ENCODE peak calls at places on chromosome 20, in seven cellular contexts. U, B, Z, D, P, W and N are unnamed samples.
A peak's percentile ranks its signal among the peaks of the same experiment; 100 is the strongest.

GRCh38 chr20:58017237-58017969 is 211.1 kb downstream of the ANKRD60 start:
- DNase-seq in D (peak; percentile 69), P (peak; percentile 75), B (no peak), Z (peak; percentile 1), W (no peak), U (peak; percentile 94), N (no peak)

GRCh38 chr20:5559937-5560336 is 190.3 kb upstream of the SHLD1 start:
- DNase-seq in B (no peak), W (no peak), U (no peak), P (no peak), Z (no peak), D (no peak), N (no peak)

GRCh38 chr20:53949319-53949839 is 121.0 kb downstream of the BCAS1 start:
- DNase-seq in U (peak; percentile 16), W (no peak), Z (peak; percentile 94), P (peak; percentile 80), D (no peak), B (no peak), N (no peak)

GRCh38 chr20:1423625-1424106 is 30.8 kb upstream of the FKBP1A start:
- DNase-seq in B (peak; percentile 84), D (peak; percentile 46), U (peak; percentile 78), Z (peak; percentile 69), W (no peak), P (no peak), N (peak; percentile 32)

GRCh38 chr20:22333885-22334545 is 250.4 kb downstream of the FOXA2 start:
- DNase-seq in U (peak; percentile 81), D (peak; percentile 61), W (no peak), Z (peak; percentile 47), B (peak; percentile 63), P (peak; percentile 58), N (peak; percentile 69)

GRCh38 chr20:58688838-58689237 is 3.8 kb upstream of the NPEPL1 start:
- DNase-seq in W (no peak), P (no peak), U (no peak), Z (peak; percentile 14), D (no peak), B (no peak), N (no peak)

GRCh38 chr20:22630698-22631097 is 46.3 kb upstream of the FOXA2 start:
- DNase-seq in P (no peak), Z (no peak), W (no peak), D (no peak), U (no peak), B (no peak), N (no peak)

GRCh38 chr20:14444106-14444505 is 106.7 kb upstream of the FLRT3 start:
- DNase-seq in W (no peak), Z (no peak), P (no peak), D (no peak), B (no peak), U (no peak), N (no peak)

GRCh38 chr20:57656821-57657536 is 36.8 kb upstream of the ZBP1 start:
- DNase-seq in W (no peak), P (no peak), U (no peak), Z (no peak), D (peak; percentile 9), B (no peak), N (no peak)

GRCh38 chr20:33372993-33373441 is 28.3 kb downstream of the CDK5RAP1 start:
- DNase-seq in W (no peak), Z (peak; percentile 72), D (no peak), U (no peak), B (no peak), P (no peak), N (no peak)

GRCh38 chr20:47353697-47354387 is 2.7 kb downstream of the ZMYND8 start:
- DNase-seq in U (no peak), D (no peak), B (peak; percentile 66), P (no peak), Z (no peak), W (no peak), N (peak; percentile 92)

GRCh38 chr20:3871549-3872265 is 17.5 kb upstream of the PANK2 start:
- DNase-seq in P (no peak), Z (no peak), D (no peak), U (peak; percentile 47), B (no peak), W (no peak), N (peak; percentile 73)

GRCh38 chr20:3876676-3877075 is 12.5 kb upstream of the PANK2 start:
- DNase-seq in P (no peak), Z (peak; percentile 27), U (no peak), B (no peak), W (no peak), D (no peak), N (no peak)

GRCh38 chr20:3874194-3874824 is 14.9 kb upstream of the PANK2 start:
- DNase-seq in U (no peak), D (no peak), P (no peak), W (no peak), Z (no peak), B (no peak), N (no peak)

GRCh38 chr20:3873507-3873906 is 15.7 kb upstream of the PANK2 start:
- DNase-seq in U (no peak), D (no peak), P (no peak), W (no peak), B (no peak), Z (no peak), N (no peak)

DNA sequence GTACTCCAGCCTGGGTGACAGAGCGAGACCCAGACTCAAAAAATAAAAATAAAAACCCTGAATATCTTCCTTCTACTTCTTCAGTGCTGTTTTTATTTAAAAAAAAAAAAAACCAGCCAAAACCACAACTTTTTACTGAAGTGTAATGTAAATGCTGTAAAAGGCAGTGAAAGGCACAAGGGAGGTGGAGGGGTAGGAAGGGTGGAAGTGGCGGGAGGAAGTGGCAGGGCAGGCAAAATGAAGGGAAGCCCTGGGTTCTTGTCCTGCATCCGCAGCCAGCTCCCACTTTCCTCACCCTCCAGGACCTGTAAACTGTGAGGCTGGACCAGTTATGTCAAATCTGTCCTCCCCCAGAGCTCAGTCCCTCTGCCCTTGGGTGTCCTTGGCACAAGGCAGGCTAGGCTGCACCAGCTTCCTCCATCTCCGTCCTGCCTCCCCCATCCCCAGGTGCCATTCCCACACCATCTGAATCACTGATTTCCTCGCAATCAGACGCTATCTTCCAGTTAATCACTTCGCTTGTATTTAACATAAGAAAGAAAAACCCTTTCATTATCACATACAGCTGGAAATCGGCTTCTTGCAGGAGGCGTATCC is 13.7 kb upstream of the PANK2 start:
- DNase-seq in U (no peak), D (no peak), P (no peak), W (no peak), Z (no peak), B (no peak), N (no peak)
- TF ChIP-seq POLR2A in U (no peak), D (no peak), P (no peak), W (no peak), Z (no peak), B (no peak), N (peak; percentile 21)

DNA sequence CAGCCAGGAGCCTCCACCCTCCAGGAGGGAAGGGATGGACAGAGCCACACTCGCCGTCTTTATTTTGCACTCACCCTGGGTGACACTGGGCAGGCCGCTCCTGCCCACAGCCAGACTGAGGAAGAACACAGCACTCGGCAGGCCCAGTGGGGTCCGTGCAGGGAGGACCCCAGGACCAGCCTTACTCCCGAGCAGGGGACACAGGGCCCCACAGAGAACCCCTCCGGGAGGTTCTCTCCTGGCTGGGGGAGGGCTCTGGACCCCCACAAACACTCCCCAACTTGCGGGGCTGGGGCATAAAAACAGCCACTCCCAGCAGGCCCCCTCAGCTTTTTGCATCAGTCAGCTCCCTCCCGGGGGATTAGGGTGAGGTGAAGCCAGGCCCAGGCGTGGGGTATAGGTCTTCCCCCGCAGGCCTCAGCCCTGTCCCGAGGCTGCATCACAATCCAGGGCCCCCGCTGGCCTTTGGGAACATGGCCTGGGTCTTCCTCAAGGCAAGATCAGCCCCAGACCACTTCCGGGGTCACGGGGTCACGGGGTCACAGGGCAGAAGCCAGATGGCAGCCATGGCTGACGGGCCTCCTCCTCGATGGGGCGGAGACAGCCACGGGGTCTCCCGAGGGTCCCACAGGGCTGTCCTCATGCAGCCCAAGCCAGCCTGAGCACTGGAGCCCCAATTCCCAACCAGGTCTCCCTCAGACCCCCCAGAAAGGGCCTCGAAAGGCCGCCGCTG is 3.2 kb downstream of the TNFRSF6B start:
- DNase-seq in U (no peak), D (no peak), B (peak; percentile 50), W (no peak), P (peak; percentile 31), Z (no peak), N (no peak)
- TF ChIP-seq POLR2A in U (no peak), D (no peak), B (no peak), W (no peak), P (no peak), Z (no peak), N (no peak)

DNA sequence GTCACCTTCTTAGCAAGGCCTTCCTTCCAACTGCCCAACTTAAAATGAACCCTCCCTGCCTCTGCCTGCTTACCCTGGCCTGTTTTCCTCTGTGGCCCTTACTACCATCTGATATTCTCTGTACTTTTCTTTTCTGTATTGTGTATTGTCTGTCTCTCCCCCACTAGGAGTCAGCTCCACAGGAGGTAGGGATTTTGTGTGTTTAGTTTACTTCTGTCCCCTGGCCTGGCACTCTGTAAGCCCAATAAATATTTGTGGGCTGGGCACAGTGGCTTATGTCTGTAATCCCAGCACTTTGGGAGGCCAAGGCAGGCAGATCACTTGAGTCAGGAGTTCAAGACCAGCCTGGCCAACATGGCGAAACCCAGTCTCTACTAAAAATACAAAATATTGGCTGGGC is 72.8 kb downstream of the RIPOR3 start:
- DNase-seq in D (no peak), Z (no peak), B (no peak), U (no peak), W (no peak), P (no peak), N (no peak)
- TF ChIP-seq POLR2A in D (no peak), Z (no peak), B (no peak), U (no peak), W (no peak), P (no peak), N (no peak)

GRCh38 chr20:17648782-17649730 is 33.0 kb downstream of the RRBP1 start:
- DNase-seq in U (peak; percentile 26), B (no peak), D (peak; percentile 68), W (no peak), Z (no peak), P (no peak), N (no peak)

GRCh38 chr20:17651761-17652388 is 30.2 kb downstream of the RRBP1 start:
- DNase-seq in Z (no peak), B (no peak), D (no peak), P (no peak), U (peak; percentile 21), W (no peak), N (no peak)

GRCh38 chr20:17650816-17651760 is 31.0 kb downstream of the RRBP1 start:
- DNase-seq in W (no peak), U (no peak), P (peak; percentile 35), D (peak; percentile 12), B (no peak), Z (peak; percentile 59), N (no peak)

GRCh38 chr20:17648306-17648646 is 33.8 kb downstream of the RRBP1 start:
- DNase-seq in B (no peak), U (no peak), D (no peak), W (no peak), Z (no peak), P (no peak), N (no peak)

GRCh38 chr20:17650301-17650761 is 31.7 kb downstream of the RRBP1 start:
- DNase-seq in Z (no peak), P (no peak), D (peak; percentile 16), B (no peak), U (no peak), W (no peak), N (no peak)
- TF ChIP-seq POLR2A in Z (no peak), P (no peak), D (no peak), B (no peak), U (no peak), W (no peak), N (no peak)